ENCODE peak calls at places on chromosomes 7 and 10, in four cellular contexts. N, I, Q and H are unnamed samples.
A peak's percentile ranks its signal among the peaks of the same experiment; 100 is the strongest.

GRCh38 chr10:14820010-14820774 is 17.6 kb downstream of the CDNF start:
- DNase-seq in N (no peak), Q (peak; percentile 76), I (no peak), H (no peak)

GRCh38 chr10:18282094-18282493 is 141.9 kb downstream of the CACNB2 start:
- DNase-seq in N (no peak), I (no peak), Q (no peak), H (no peak)

GRCh38 chr7:151470656-151471180 is 30.8 kb upstream of the CRYGN start:
- DNase-seq in I (no peak), Q (no peak), N (no peak), H (no peak)

GRCh38 chr7:20514364-20514763 is 101.1 kb upstream of the ABCB5 start:
- DNase-seq in N (peak; percentile 42), I (no peak), Q (no peak), H (peak; percentile 15)

GRCh38 chr10:100882681-100883321 is 30.0 kb upstream of the SLF2 start:
- DNase-seq in N (peak; percentile 60), I (no peak), Q (peak; percentile 61), H (peak; percentile 27)

GRCh38 chr7:121529003-121529402 is 132.9 kb upstream of the FAM3C start:
- DNase-seq in N (no peak), Q (no peak), I (no peak), H (no peak)

GRCh38 chr7:8051373-8051772 is 82.8 kb downstream of the GLCCI1 start:
- DNase-seq in N (no peak), I (no peak), Q (no peak), H (no peak)

GRCh38 chr7:40922316-40922670 is 780.6 kb downstream of the INHBA start:
- DNase-seq in Q (no peak), I (no peak), N (no peak), H (no peak)

GRCh38 chr10:3775671-3776551 is 9.1 kb downstream of the KLF6 start:
- DNase-seq in Q (peak; percentile 50), I (no peak), N (peak; percentile 57), H (no peak)

GRCh38 chr7:5636914-5637313 is 144.5 kb downstream of the RNF216 start:
- DNase-seq in I (no peak), Q (peak; percentile 89), N (peak; percentile 86), H (peak; percentile 60)

GRCh38 chr10:23980054-23980453 is 228.9 kb upstream of the KIAA1217 start:
- DNase-seq in Q (no peak), N (no peak), I (no peak), H (no peak)

GRCh38 chr7:84196007-84196551 is 1.5 kb upstream of the SEMA3A start:
- DNase-seq in Q (no peak), N (peak; percentile 21), I (no peak), H (no peak)

GRCh38 chr10:29600067-29600466 is 34.7 kb downstream of the SVIL start:
- DNase-seq in N (no peak), Q (peak; percentile 18), I (no peak), H (no peak)

GRCh38 chr10:70898687-70899086 is 10.3 kb upstream of the PCBD1 start:
- DNase-seq in Q (no peak), I (no peak), N (no peak), H (no peak)

GRCh38 chr7:134619627-134620331 is 26.9 kb upstream of the BPGM start:
- DNase-seq in N (no peak), I (no peak), Q (no peak), H (no peak)

GRCh38 chr10:98312349-98312748 is 44.4 kb upstream of the LOXL4 start:
- DNase-seq in Q (no peak), I (no peak), N (no peak), H (no peak)

GRCh38 chr7:55593172-55593514 is 20.8 kb upstream of the VOPP1 start:
- DNase-seq in N (no peak), Q (no peak), I (peak; percentile 75), H (no peak)

GRCh38 chr7:119132439-119132838 is 907.9 kb downstream of the ANKRD7 start:
- DNase-seq in N (no peak), I (no peak), Q (no peak), H (no peak)

GRCh38 chr7:121872831-121873764 is at the start of gene PTPRZ1:
- DNase-seq in N (peak; percentile 70), Q (no peak), I (no peak), H (no peak)

GRCh38 chr10:69332278-69333010 is 54.1 kb downstream of the HK1 start:
- DNase-seq in I (no peak), Q (no peak), N (no peak), H (no peak)
- H3K4me1 ChIP-seq in I (peaks cover 96% of the 10 kb centered on the region), Q (no peaks in the 10 kb centered on the region), N (peaks cover 46% of the 10 kb centered on the region), H (peaks cover 100% of the 10 kb centered on the region)

DNA sequence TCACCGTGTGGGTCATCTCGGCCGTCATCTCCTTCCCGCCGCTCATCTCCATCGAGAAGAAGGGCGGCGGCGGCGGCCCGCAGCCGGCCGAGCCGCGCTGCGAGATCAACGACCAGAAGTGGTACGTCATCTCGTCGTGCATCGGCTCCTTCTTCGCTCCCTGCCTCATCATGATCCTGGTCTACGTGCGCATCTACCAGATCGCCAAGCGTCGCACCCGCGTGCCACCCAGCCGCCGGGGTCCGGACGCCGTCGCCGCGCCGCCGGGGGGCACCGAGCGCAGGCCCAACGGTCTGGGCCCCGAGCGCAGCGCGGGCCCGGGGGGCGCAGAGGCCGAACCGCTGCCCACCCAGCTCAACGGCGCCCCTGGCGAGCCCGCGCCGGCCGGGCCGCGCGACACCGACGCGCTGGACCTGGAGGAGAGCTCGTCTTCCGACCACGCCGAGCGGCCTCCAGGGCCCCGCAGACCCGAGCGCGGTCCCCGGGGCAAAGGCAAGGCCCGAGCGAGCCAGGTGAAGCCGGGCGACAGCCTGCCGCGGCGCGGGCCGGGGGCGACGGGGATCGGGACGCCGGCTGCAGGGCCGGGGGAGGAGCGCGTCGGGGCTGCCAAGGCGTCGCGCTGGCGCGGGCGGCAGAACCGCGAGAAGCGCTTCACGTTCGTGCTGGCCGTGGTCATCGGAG is 1.8 kb downstream of the ADRA2A start:
- DNase-seq in I (no peak), N (no peak), Q (no peak), H (no peak)
- H3K4me1 ChIP-seq in I (peaks cover 26% of the 10 kb centered on the region), N (peaks cover 3% of the 10 kb centered on the region), Q (peaks cover 24% of the 10 kb centered on the region), H (peaks cover 37% of the 10 kb centered on the region)

GRCh38 chr7:47478926-47479791 is 102.8 kb downstream of the TNS3 start:
- DNase-seq in Q (no peak), N (no peak), I (no peak), H (no peak)
- H3K4me1 ChIP-seq in Q (peaks cover 74% of the 10 kb centered on the region), N (peaks cover 31% of the 10 kb centered on the region), I (peaks cover 73% of the 10 kb centered on the region), H (peaks cover 95% of the 10 kb centered on the region)

GRCh38 chr7:130927564-130927963 is 193.6 kb upstream of the KLF14 start:
- DNase-seq in N (no peak), Q (no peak), I (peak; percentile 70), H (no peak)

GRCh38 chr7:130930260-130930659 is 196.3 kb upstream of the KLF14 start:
- DNase-seq in N (no peak), Q (no peak), I (peak; percentile 68), H (no peak)

GRCh38 chr7:130932667-130933432 is 198.8 kb upstream of the KLF14 start:
- DNase-seq in I (peak; percentile 53), N (no peak), Q (no peak), H (no peak)

GRCh38 chr7:130932088-130932487 is 198.1 kb upstream of the KLF14 start:
- DNase-seq in N (no peak), I (no peak), Q (no peak), H (no peak)

DNA sequence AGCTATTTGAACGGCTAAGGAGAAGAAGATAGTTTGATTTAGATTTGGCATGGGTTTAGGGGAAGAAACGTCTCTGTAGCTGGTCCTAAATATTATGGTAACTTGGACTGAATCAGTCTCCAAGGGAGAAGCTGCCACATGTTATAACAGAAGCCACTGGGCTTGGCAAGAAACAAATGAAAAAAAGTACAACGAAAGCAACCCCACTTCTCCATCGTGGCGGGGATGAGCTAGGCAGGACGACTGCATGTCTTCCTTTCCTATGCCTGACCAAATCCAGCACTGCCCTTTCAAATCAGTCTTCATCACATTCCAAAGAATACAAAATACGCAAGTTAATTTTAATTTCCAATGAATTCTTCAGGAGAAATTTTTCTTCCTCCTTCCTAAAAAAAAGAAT is 196.7 kb upstream of the KLF14 start:
- DNase-seq in N (no peak), Q (no peak), I (no peak), H (no peak)
- H3K4me1 ChIP-seq in N (peaks cover 16% of the 10 kb centered on the region), Q (peaks cover 13% of the 10 kb centered on the region), I (peaks cover 13% of the 10 kb centered on the region), H (peaks cover 59% of the 10 kb centered on the region)

DNA sequence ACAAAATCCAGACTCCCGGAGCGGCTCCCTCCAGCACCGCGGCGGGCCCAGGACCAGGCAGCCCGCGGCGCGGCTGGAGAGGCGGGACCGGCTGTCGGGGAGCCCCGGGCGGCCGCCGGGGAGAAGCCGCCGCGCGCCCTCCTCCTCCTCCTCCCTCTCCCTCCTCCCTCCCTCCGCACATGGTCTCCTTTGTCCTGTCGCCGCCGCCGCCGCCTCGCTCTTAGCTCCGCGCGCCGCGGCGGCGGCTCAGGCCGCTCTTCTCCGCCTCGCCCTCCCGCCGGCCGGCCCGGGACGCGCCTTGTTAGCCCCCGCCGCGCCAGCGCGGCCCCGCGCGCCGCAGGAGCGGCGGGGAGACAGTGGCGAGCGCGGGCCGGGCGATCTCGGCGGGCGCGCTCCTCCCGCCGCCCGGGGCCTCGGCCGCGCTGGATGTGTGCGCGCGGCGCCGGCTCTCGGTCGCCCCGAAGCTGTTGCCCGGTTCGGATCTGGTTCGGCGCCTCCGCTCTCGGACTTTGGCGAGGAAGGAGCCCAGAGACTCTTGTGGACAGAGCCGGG is 437.5 kb upstream of the GALNT17 start:
- DNase-seq in I (no peak), N (peak; percentile 72), Q (no peak), H (peak; percentile 42)
- H3K4me1 ChIP-seq in I (peaks cover 7% of the 10 kb centered on the region), N (peaks cover 3% of the 10 kb centered on the region), Q (peaks cover 15% of the 10 kb centered on the region), H (peaks cover 32% of the 10 kb centered on the region)

GRCh38 chr10:74925716-74926115 is 99.3 kb downstream of the KAT6B start:
- DNase-seq in I (no peak), Q (no peak), N (no peak), H (no peak)
- H3K4me1 ChIP-seq in I (peaks cover 65% of the 10 kb centered on the region), Q (peaks cover 63% of the 10 kb centered on the region), N (peaks cover 14% of the 10 kb centered on the region), H (peaks cover 95% of the 10 kb centered on the region)

DNA sequence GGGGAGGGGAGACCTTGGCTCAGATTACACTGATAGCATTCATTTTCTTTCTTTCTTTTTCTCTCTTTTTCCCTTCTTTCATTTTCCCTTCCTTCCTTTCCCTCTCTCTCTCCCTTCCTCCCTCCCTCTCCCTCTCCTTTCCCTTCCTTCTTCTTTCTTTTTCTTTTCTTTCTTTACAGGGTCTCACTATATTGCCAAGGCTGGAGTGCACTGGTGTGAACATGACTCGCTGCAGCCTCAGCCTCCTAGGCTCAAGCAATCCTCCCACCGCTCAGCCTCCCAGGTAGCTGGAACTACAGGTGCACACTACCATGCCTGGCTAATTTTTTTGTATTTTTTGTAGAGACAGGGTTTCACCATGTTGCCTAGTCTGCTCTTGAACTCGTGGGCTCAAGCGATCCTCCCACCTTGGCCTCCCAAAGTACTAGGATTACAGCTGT is 73.0 kb upstream of the MKRN1 start:
- DNase-seq in I (no peak), Q (no peak), N (no peak), H (no peak)
- H3K4me1 ChIP-seq in I (peaks cover 9% of the 10 kb centered on the region), Q (no peaks in the 10 kb centered on the region), N (no peaks in the 10 kb centered on the region), H (peaks cover 12% of the 10 kb centered on the region)

GRCh38 chr7:80313067-80313626 is 178.5 kb downstream of the GNAI1 start:
- DNase-seq in Q (no peak), N (no peak), I (no peak), H (no peak)
- H3K4me1 ChIP-seq in Q (peaks cover 9% of the 10 kb centered on the region), N (peaks cover 2% of the 10 kb centered on the region), I (peaks cover 6% of the 10 kb centered on the region), H (peaks cover 12% of the 10 kb centered on the region)

DNA sequence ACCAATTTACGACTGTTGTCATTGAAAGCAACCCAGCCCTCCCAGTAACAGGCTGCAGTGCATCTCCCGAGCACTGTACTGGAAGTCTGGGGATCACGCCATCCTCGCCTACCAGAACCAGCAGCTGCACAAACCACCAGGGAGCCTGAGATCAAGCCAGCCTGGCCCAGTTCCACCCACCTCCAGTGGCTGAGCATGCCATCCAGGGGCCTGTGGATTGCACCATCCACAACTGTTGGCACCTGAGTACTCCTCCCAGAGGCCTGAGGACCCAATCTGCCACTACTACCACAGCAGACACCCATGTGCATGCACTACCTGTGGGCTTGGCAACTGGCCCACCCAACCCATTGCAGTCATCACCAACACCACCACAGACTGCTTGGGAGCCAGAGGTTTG is 44.2 kb downstream of the HERPUD2 start:
- DNase-seq in N (no peak), Q (no peak), I (no peak), H (no peak)
- H3K4me1 ChIP-seq in N (peaks cover 12% of the 10 kb centered on the region), Q (no peaks in the 10 kb centered on the region), I (peaks cover 27% of the 10 kb centered on the region), H (peaks cover 37% of the 10 kb centered on the region)